ENCODE peak calls at places on chromosomes 4 and X, in seven cellular contexts. One of them, this sample, is unnamed.

GRCh38 chrX:3663576-3664290 is 49.7 kb downstream of the PRKX start:
- DNase-seq in mesenchymal stem cell: no peak
- DNase-seq in IMR-90: no peak
- DNase-seq in trophoblast cell: no peak
- DNase-seq in mesendoderm: no peak
- DNase-seq in neuronal stem cell: no peak
- DNase-seq in H1: no peak
- DNase-seq in this sample: no peak

GRCh38 chr4:11732155-11732554 is 303.5 kb upstream of the HS3ST1 start:
- DNase-seq in IMR-90: no peak
- DNase-seq in mesendoderm: no peak
- DNase-seq in neuronal stem cell: no peak
- DNase-seq in mesenchymal stem cell: no peak
- DNase-seq in trophoblast cell: no peak
- DNase-seq in H1: no peak
- DNase-seq in this sample: no peak

GRCh38 chrX:6813836-6814370 is 279.0 kb upstream of the VCX3A start:
- DNase-seq in trophoblast cell: no peak
- DNase-seq in IMR-90: no peak
- DNase-seq in mesenchymal stem cell: no peak
- DNase-seq in neuronal stem cell: peak
- DNase-seq in mesendoderm: peak
- DNase-seq in H1: peak
- DNase-seq in this sample: peak

GRCh38 chr4:152352645-152353116 is 183.2 kb downstream of the FBXW7 start:
- DNase-seq in mesenchymal stem cell: peak
- DNase-seq in trophoblast cell: peak
- DNase-seq in H1: no peak
- DNase-seq in neuronal stem cell: peak
- DNase-seq in mesendoderm: peak
- DNase-seq in IMR-90: peak
- DNase-seq in this sample: peak

GRCh38 chrX:153861733-153862300 is 24.2 kb downstream of the L1CAM start:
- DNase-seq in mesenchymal stem cell: no peak
- DNase-seq in neuronal stem cell: no peak
- DNase-seq in H1: no peak
- DNase-seq in mesendoderm: no peak
- DNase-seq in trophoblast cell: no peak
- DNase-seq in IMR-90: no peak
- DNase-seq in this sample: no peak

GRCh38 chrX:79408623-79409322 is 41.6 kb upstream of the ITM2A start:
- DNase-seq in mesendoderm: no peak
- DNase-seq in trophoblast cell: no peak
- DNase-seq in H1: no peak
- DNase-seq in IMR-90: no peak
- DNase-seq in mesenchymal stem cell: no peak
- DNase-seq in neuronal stem cell: no peak
- DNase-seq in this sample: no peak

GRCh38 chr4:152256996-152257395 is 278.9 kb downstream of the FBXW7 start:
- DNase-seq in IMR-90: no peak
- DNase-seq in neuronal stem cell: no peak
- DNase-seq in mesenchymal stem cell: no peak
- DNase-seq in mesendoderm: no peak
- DNase-seq in trophoblast cell: no peak
- DNase-seq in H1: no peak
- DNase-seq in this sample: no peak

GRCh38 chr4:1614049-1614448 is 70.1 kb downstream of the FAM53A start:
- DNase-seq in IMR-90: no peak
- DNase-seq in trophoblast cell: no peak
- DNase-seq in H1: no peak
- DNase-seq in mesenchymal stem cell: no peak
- DNase-seq in neuronal stem cell: no peak
- DNase-seq in mesendoderm: no peak
- DNase-seq in this sample: no peak

GRCh38 chr4:164748375-164748774 is 5.6 kb upstream of the SMIM31 start:
- DNase-seq in H1: no peak
- DNase-seq in mesendoderm: no peak
- DNase-seq in neuronal stem cell: no peak
- DNase-seq in trophoblast cell: no peak
- DNase-seq in IMR-90: peak
- DNase-seq in mesenchymal stem cell: peak
- DNase-seq in this sample: no peak

GRCh38 chr4:1487761-1488160 is 81.5 kb upstream of the NKX1-1 start:
- DNase-seq in trophoblast cell: no peak
- DNase-seq in neuronal stem cell: no peak
- DNase-seq in H1: no peak
- DNase-seq in mesendoderm: no peak
- DNase-seq in IMR-90: no peak
- DNase-seq in mesenchymal stem cell: no peak
- DNase-seq in this sample: no peak

GRCh38 chr4:5773271-5773555 is 62.2 kb downstream of the EVC start:
- DNase-seq in trophoblast cell: no peak
- DNase-seq in mesendoderm: no peak
- DNase-seq in IMR-90: peak
- DNase-seq in H1: peak
- DNase-seq in neuronal stem cell: no peak
- DNase-seq in mesenchymal stem cell: no peak
- DNase-seq in this sample: peak

GRCh38 chr4:121428721-121429120 is 47.9 kb upstream of the QRFPR start:
- DNase-seq in trophoblast cell: no peak
- DNase-seq in IMR-90: peak
- DNase-seq in mesendoderm: no peak
- DNase-seq in neuronal stem cell: no peak
- DNase-seq in mesenchymal stem cell: peak
- DNase-seq in H1: no peak
- DNase-seq in this sample: no peak

GRCh38 chr4:21901831-21902230 is 46.7 kb downstream of the KCNIP4 start:
- DNase-seq in neuronal stem cell: no peak
- DNase-seq in trophoblast cell: no peak
- DNase-seq in H1: no peak
- DNase-seq in mesenchymal stem cell: peak
- DNase-seq in IMR-90: peak
- DNase-seq in mesendoderm: no peak
- DNase-seq in this sample: no peak

GRCh38 chrX:40908857-40909475 is 173.6 kb upstream of the MED14 start:
- DNase-seq in mesenchymal stem cell: peak
- DNase-seq in neuronal stem cell: no peak
- DNase-seq in mesendoderm: peak
- DNase-seq in IMR-90: peak
- DNase-seq in trophoblast cell: no peak
- DNase-seq in H1: no peak
- DNase-seq in this sample: no peak

GRCh38 chrX:74535211-74535621 is 79.2 kb downstream of the RLIM start:
- DNase-seq in neuronal stem cell: no peak
- DNase-seq in IMR-90: peak
- DNase-seq in mesenchymal stem cell: peak
- DNase-seq in mesendoderm: peak
- DNase-seq in H1: no peak
- DNase-seq in trophoblast cell: peak
- DNase-seq in this sample: peak

GRCh38 chr4:147640331-147640730 is 23.1 kb downstream of the TMEM184C start:
- DNase-seq in trophoblast cell: no peak
- DNase-seq in mesendoderm: no peak
- DNase-seq in neuronal stem cell: no peak
- DNase-seq in mesenchymal stem cell: no peak
- DNase-seq in H1: no peak
- DNase-seq in IMR-90: peak
- DNase-seq in this sample: no peak

GRCh38 chr4:6056976-6057766 is 38.9 kb upstream of the C4orf50 start:
- DNase-seq in trophoblast cell: no peak
- DNase-seq in H1: no peak
- DNase-seq in IMR-90: no peak
- DNase-seq in mesenchymal stem cell: no peak
- DNase-seq in mesendoderm: no peak
- DNase-seq in neuronal stem cell: no peak
- DNase-seq in this sample: no peak

DNA sequence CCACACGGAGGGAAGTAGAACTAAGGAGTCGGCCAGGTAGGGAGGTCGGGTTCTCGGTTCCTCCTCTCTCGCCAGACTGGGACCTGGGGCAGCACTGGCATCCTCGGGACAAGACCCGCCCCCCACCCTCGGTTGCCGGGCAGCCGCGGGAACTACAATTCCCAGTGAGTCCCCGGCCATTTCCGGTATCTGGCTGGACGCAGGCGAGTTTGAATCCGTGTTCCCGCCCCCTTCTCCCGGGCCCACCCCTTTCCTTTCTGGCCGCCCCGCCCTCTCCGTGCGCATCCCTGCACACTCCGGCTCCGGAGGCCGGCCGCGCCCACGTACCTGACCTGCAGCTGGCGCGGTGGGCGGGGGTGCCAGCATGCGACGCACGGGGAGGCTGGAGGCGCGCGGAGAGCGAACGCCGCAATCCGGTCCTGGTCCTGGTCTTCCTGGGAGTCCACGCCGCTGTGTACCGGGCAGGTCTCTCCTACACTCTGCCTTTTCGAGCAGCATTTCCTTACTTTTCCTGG is 10.2 kb upstream of the DLG3 start:
- DNase-seq in mesendoderm: peak
- DNase-seq in mesenchymal stem cell: peak
- DNase-seq in IMR-90: peak
- DNase-seq in H1: peak
- DNase-seq in neuronal stem cell: peak
- DNase-seq in trophoblast cell: peak
- DNase-seq in this sample: peak
- H2BK5ac ChIP-seq in mesendoderm: no peak
- H2BK5ac ChIP-seq in mesenchymal stem cell: no peak
- H2BK5ac ChIP-seq in IMR-90: peak
- H2BK5ac ChIP-seq in H1: peak
- H2BK5ac ChIP-seq in neuronal stem cell: no peak
- H2BK5ac ChIP-seq in trophoblast cell: no peak
- H2BK5ac ChIP-seq in this sample: no peak

DNA sequence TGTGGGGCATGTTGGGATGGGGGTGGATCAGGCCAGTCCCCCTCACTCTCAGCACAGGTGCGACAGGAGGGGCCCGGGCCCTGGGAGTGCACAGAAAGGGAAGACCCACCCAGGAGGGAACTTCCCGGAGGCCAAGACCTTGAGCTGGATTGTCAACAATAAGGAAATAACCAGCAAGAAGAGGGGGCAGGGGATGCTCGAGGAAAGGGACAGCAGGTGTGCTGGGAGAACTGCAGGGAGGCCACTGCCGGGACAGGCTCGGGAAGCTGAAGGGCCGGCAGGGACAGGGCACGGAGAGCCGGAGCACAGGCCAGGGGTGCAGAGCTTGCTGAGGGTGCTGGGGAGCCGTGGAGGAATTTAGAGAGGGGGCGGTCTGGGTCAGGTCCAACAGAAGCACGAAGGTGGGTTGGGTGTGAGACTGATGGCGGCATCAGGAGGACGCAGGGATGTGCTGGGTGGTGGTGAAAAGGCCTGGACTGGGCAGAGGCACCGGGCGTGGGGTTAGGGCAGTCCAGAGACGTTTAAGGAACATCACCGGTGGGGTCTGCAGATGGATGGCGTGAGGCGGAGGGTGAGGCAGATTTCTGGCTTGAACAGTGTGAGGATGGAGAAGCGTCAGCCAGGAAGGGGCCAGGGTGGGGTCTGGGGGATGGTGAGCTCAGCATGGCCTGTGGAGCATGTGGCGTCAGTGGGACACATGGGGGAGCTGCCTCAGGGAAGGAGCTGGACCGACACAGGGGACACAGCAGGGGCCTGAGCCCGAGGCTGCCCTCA is 54.8 kb downstream of the ADRA2C start:
- DNase-seq in mesendoderm: no peak
- DNase-seq in IMR-90: no peak
- DNase-seq in mesenchymal stem cell: no peak
- DNase-seq in neuronal stem cell: no peak
- DNase-seq in trophoblast cell: no peak
- DNase-seq in H1: no peak
- DNase-seq in this sample: no peak
- H2AK5ac ChIP-seq in mesendoderm: peak
- H2AK5ac ChIP-seq in IMR-90: no peak
- H2AK5ac ChIP-seq in mesenchymal stem cell: no peak
- H2AK5ac ChIP-seq in neuronal stem cell: peak
- H2AK5ac ChIP-seq in trophoblast cell: no peak
- H2AK5ac ChIP-seq in H1: peak
- H2AK5ac ChIP-seq in this sample: no peak

GRCh38 chrX:50953832-50954231 is 43.3 kb downstream of the BMP15 start:
- DNase-seq in mesenchymal stem cell: no peak
- DNase-seq in neuronal stem cell: no peak
- DNase-seq in IMR-90: no peak
- DNase-seq in trophoblast cell: no peak
- DNase-seq in H1: no peak
- DNase-seq in mesendoderm: no peak
- DNase-seq in this sample: no peak

GRCh38 chrX:50952406-50952805 is 41.9 kb downstream of the BMP15 start:
- DNase-seq in neuronal stem cell: no peak
- DNase-seq in IMR-90: no peak
- DNase-seq in H1: no peak
- DNase-seq in trophoblast cell: no peak
- DNase-seq in mesenchymal stem cell: no peak
- DNase-seq in mesendoderm: no peak
- DNase-seq in this sample: no peak
- H2BK5ac ChIP-seq in neuronal stem cell: no peak
- H2BK5ac ChIP-seq in IMR-90: no peak
- H2BK5ac ChIP-seq in H1: no peak
- H2BK5ac ChIP-seq in trophoblast cell: no peak
- H2BK5ac ChIP-seq in mesenchymal stem cell: no peak
- H2BK5ac ChIP-seq in mesendoderm: no peak
- H2BK5ac ChIP-seq in this sample: no peak

DNA sequence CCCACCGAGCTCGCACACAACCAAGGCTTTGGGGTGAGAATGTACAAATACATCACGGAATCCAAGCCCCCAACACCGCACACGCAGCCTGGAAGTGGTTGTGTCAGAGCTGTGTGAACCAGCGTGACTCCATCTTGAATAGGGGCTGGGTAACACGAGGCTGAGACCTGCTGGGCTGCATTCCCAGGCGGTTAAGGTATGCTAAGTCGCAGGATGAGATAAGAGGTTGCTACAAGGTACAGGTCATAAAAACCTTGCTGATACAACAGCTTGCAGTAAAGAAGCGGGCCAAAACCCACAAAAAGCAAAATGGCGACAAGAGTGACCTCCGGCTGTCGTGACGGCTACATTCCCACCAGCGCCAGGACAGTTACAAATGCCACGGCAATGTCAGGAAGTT is 258.4 kb downstream of the DHRSX start:
- DNase-seq in neuronal stem cell: no peak
- DNase-seq in H1: no peak
- DNase-seq in trophoblast cell: peak
- DNase-seq in IMR-90: no peak
- DNase-seq in mesenchymal stem cell: no peak
- DNase-seq in mesendoderm: peak
- DNase-seq in this sample: no peak
- H2AK5ac ChIP-seq in neuronal stem cell: no peak
- H2AK5ac ChIP-seq in H1: no peak
- H2AK5ac ChIP-seq in trophoblast cell: no peak
- H2AK5ac ChIP-seq in IMR-90: no peak
- H2AK5ac ChIP-seq in mesenchymal stem cell: no peak
- H2AK5ac ChIP-seq in mesendoderm: no peak
- H2AK5ac ChIP-seq in this sample: no peak

GRCh38 chr4:128608006-128608405 is 201.5 kb upstream of the JADE1 start:
- DNase-seq in IMR-90: no peak
- DNase-seq in mesenchymal stem cell: no peak
- DNase-seq in H1: peak
- DNase-seq in neuronal stem cell: no peak
- DNase-seq in mesendoderm: peak
- DNase-seq in trophoblast cell: no peak
- DNase-seq in this sample: no peak
- H2BK5ac ChIP-seq in IMR-90: no peak
- H2BK5ac ChIP-seq in mesenchymal stem cell: no peak
- H2BK5ac ChIP-seq in H1: no peak
- H2BK5ac ChIP-seq in neuronal stem cell: no peak
- H2BK5ac ChIP-seq in mesendoderm: no peak
- H2BK5ac ChIP-seq in trophoblast cell: no peak
- H2BK5ac ChIP-seq in this sample: no peak

GRCh38 chr4:74056114-74056857 is 17.8 kb upstream of the CXCL3 start:
- DNase-seq in trophoblast cell: no peak
- DNase-seq in neuronal stem cell: no peak
- DNase-seq in mesendoderm: peak
- DNase-seq in IMR-90: peak
- DNase-seq in H1: no peak
- DNase-seq in mesenchymal stem cell: peak
- DNase-seq in this sample: no peak
- H2AK5ac ChIP-seq in trophoblast cell: no peak
- H2AK5ac ChIP-seq in neuronal stem cell: no peak
- H2AK5ac ChIP-seq in mesendoderm: no peak
- H2AK5ac ChIP-seq in IMR-90: no peak
- H2AK5ac ChIP-seq in H1: no peak
- H2AK5ac ChIP-seq in mesenchymal stem cell: no peak
- H2AK5ac ChIP-seq in this sample: no peak